ENCODE peak calls at places on chromosomes 13 and 19, in five cellular contexts. One of them, this sample, is unnamed.

GRCh38 chr13:24074687-24075086 is 85.8 kb upstream of the SPATA13 start:
- DNase-seq in cardiac muscle cell: no peak
- DNase-seq in neural progenitor cell: no peak
- DNase-seq in heart right ventricle: no peak
- DNase-seq in thyroid gland: no peak
- DNase-seq in this sample: no peak

GRCh38 chr13:106450991-106451390 is 84.5 kb downstream of the EFNB2 start:
- DNase-seq in thyroid gland: no peak
- DNase-seq in cardiac muscle cell: no peak
- DNase-seq in neural progenitor cell: no peak
- DNase-seq in heart right ventricle: no peak
- DNase-seq in this sample: no peak

GRCh38 chr19:42176990-42177685 is 40.3 kb downstream of the DEDD2 start:
- DNase-seq in neural progenitor cell: peak; percentile 96
- DNase-seq in thyroid gland: peak; percentile 60
- DNase-seq in cardiac muscle cell: peak; percentile 80
- DNase-seq in heart right ventricle: peak; percentile 73
- DNase-seq in this sample: peak; percentile 80

GRCh38 chr19:45771331-45771933 is 2.4 kb upstream of the SIX5 start:
- DNase-seq in heart right ventricle: peak; percentile 31
- DNase-seq in thyroid gland: no peak
- DNase-seq in neural progenitor cell: no peak
- DNase-seq in cardiac muscle cell: no peak
- DNase-seq in this sample: no peak

GRCh38 chr19:53333071-53333465 is 481 bp upstream of the ZNF845 start:
- DNase-seq in thyroid gland: peak; percentile 44
- DNase-seq in neural progenitor cell: peak; percentile 76
- DNase-seq in cardiac muscle cell: no peak
- DNase-seq in heart right ventricle: peak; percentile 48
- DNase-seq in this sample: peak; percentile 66

GRCh38 chr13:40666905-40667621 is 622 bp upstream of the FOXO1 start:
- DNase-seq in neural progenitor cell: peak; percentile 84
- DNase-seq in thyroid gland: peak; percentile 49
- DNase-seq in heart right ventricle: peak; percentile 56
- DNase-seq in cardiac muscle cell: no peak
- DNase-seq in this sample: peak; percentile 87

GRCh38 chr19:45569619-45570421 is 14.8 kb downstream of the OPA3 start:
- DNase-seq in thyroid gland: peak; percentile 56
- DNase-seq in heart right ventricle: peak; percentile 73
- DNase-seq in neural progenitor cell: peak; percentile 80
- DNase-seq in cardiac muscle cell: peak; percentile 49
- DNase-seq in this sample: peak; percentile 67

GRCh38 chr13:64482373-64482772 is 2747.8 kb downstream of the PCDH9 start:
- DNase-seq in thyroid gland: no peak
- DNase-seq in cardiac muscle cell: no peak
- DNase-seq in neural progenitor cell: no peak
- DNase-seq in heart right ventricle: no peak
- DNase-seq in this sample: no peak

GRCh38 chr13:77267362-77267761 is 59.5 kb downstream of the MYCBP2 start:
- DNase-seq in heart right ventricle: no peak
- DNase-seq in neural progenitor cell: no peak
- DNase-seq in cardiac muscle cell: peak; percentile 6
- DNase-seq in thyroid gland: no peak
- DNase-seq in this sample: no peak

GRCh38 chr13:34020388-34020787 is 202.4 kb downstream of the RFC3 start:
- DNase-seq in thyroid gland: no peak
- DNase-seq in neural progenitor cell: no peak
- DNase-seq in heart right ventricle: no peak
- DNase-seq in cardiac muscle cell: no peak
- DNase-seq in this sample: no peak

GRCh38 chr19:7360393-7360984 is 11.8 kb downstream of the ARHGEF18 start:
- DNase-seq in heart right ventricle: no peak
- DNase-seq in cardiac muscle cell: peak; percentile 57
- DNase-seq in thyroid gland: no peak
- DNase-seq in neural progenitor cell: no peak
- DNase-seq in this sample: no peak

GRCh38 chr13:91922969-91923592 is 524.7 kb downstream of the GPC5 start:
- DNase-seq in heart right ventricle: no peak
- DNase-seq in neural progenitor cell: peak; percentile 25
- DNase-seq in cardiac muscle cell: peak; percentile 16
- DNase-seq in thyroid gland: no peak
- DNase-seq in this sample: no peak

GRCh38 chr19:4811328-4812131 is 20.0 kb downstream of the TICAM1 start:
- DNase-seq in thyroid gland: peak; percentile 79
- DNase-seq in heart right ventricle: peak; percentile 88
- DNase-seq in cardiac muscle cell: peak; percentile 77
- DNase-seq in neural progenitor cell: peak; percentile 72
- DNase-seq in this sample: peak; percentile 89

GRCh38 chr19:45440259-45440638 is 16.5 kb upstream of the ERCC1 start:
- DNase-seq in cardiac muscle cell: no peak
- DNase-seq in neural progenitor cell: no peak
- DNase-seq in heart right ventricle: no peak
- DNase-seq in thyroid gland: no peak
- DNase-seq in this sample: no peak

GRCh38 chr19:33866696-33867095 is 70.0 kb downstream of the KCTD15 start:
- DNase-seq in thyroid gland: no peak
- DNase-seq in heart right ventricle: no peak
- DNase-seq in cardiac muscle cell: no peak
- DNase-seq in neural progenitor cell: no peak
- DNase-seq in this sample: no peak

GRCh38 chr13:46672338-46673090 is 119.5 kb downstream of the LRCH1 start:
- DNase-seq in cardiac muscle cell: no peak
- DNase-seq in neural progenitor cell: no peak
- DNase-seq in thyroid gland: no peak
- DNase-seq in heart right ventricle: no peak
- DNase-seq in this sample: no peak

GRCh38 chr13:113147206-113147605 is 11.2 kb upstream of the PROZ start:
- DNase-seq in neural progenitor cell: no peak
- DNase-seq in cardiac muscle cell: no peak
- DNase-seq in heart right ventricle: no peak
- DNase-seq in thyroid gland: no peak
- DNase-seq in this sample: no peak

GRCh38 chr19:10252707-10253106 is 693 bp downstream of the MRPL4 start:
- DNase-seq in thyroid gland: no peak
- DNase-seq in heart right ventricle: no peak
- DNase-seq in neural progenitor cell: no peak
- DNase-seq in cardiac muscle cell: no peak
- DNase-seq in this sample: no peak

GRCh38 chr13:26465514-26465913 is 92.0 kb upstream of the WASF3 start:
- DNase-seq in cardiac muscle cell: peak; percentile 27
- DNase-seq in neural progenitor cell: no peak
- DNase-seq in heart right ventricle: peak; percentile 56
- DNase-seq in thyroid gland: no peak
- DNase-seq in this sample: no peak

GRCh38 chr19:10389863-10390262 is 9.5 kb upstream of the TYK2 start:
- DNase-seq in heart right ventricle: no peak
- DNase-seq in neural progenitor cell: peak; percentile 37
- DNase-seq in cardiac muscle cell: no peak
- DNase-seq in thyroid gland: no peak
- DNase-seq in this sample: no peak

GRCh38 chr13:25116044-25116443 is 20.1 kb downstream of the PABPC3 start:
- DNase-seq in cardiac muscle cell: no peak
- DNase-seq in neural progenitor cell: no peak
- DNase-seq in thyroid gland: no peak
- DNase-seq in heart right ventricle: no peak
- DNase-seq in this sample: no peak

GRCh38 chr13:25111557-25111956 is 15.6 kb downstream of the PABPC3 start:
- DNase-seq in neural progenitor cell: no peak
- DNase-seq in thyroid gland: no peak
- DNase-seq in heart right ventricle: no peak
- DNase-seq in cardiac muscle cell: no peak
- DNase-seq in this sample: no peak

GRCh38 chr13:25112856-25113255 is 16.9 kb downstream of the PABPC3 start:
- DNase-seq in thyroid gland: no peak
- DNase-seq in heart right ventricle: no peak
- DNase-seq in cardiac muscle cell: no peak
- DNase-seq in neural progenitor cell: no peak
- DNase-seq in this sample: no peak

GRCh38 chr13:25117312-25117711 is 21.4 kb downstream of the PABPC3 start:
- DNase-seq in cardiac muscle cell: no peak
- DNase-seq in thyroid gland: no peak
- DNase-seq in heart right ventricle: no peak
- DNase-seq in neural progenitor cell: no peak
- DNase-seq in this sample: no peak

DNA sequence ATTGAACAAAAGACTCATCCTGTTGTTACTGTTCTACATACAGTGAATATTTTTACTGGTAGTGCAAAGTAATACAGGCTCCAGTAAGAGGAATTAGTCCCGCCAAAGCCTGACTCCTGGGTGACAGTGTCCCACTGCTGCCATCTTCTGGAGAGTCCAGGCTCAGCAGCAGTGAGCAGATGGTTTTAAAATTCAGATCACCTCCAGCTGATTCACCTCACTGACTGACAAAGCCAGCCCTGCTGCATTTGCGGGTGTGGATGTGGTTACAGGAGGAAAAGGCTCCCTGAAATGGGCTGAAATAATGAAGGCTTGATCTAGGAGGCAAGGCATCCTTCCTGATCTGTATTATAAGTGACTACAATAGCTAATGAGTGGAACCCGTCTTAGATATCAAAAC is 18.3 kb downstream of the PABPC3 start:
- DNase-seq in thyroid gland: peak; percentile 80
- DNase-seq in neural progenitor cell: peak; percentile 83
- DNase-seq in cardiac muscle cell: peak; percentile 82
- DNase-seq in heart right ventricle: peak; percentile 37
- DNase-seq in this sample: no peak
- TF ChIP-seq CTCF in thyroid gland: peak; percentile 70
- TF ChIP-seq CTCF in neural progenitor cell: peak; percentile 84
- TF ChIP-seq CTCF in cardiac muscle cell: peak; percentile 90
- TF ChIP-seq CTCF in heart right ventricle: peak; percentile 79
- TF ChIP-seq CTCF in this sample: peak; percentile 76

GRCh38 chr13:111217661-111218060 is 102.6 kb downstream of the ARHGEF7 start:
- DNase-seq in cardiac muscle cell: no peak
- DNase-seq in thyroid gland: no peak
- DNase-seq in neural progenitor cell: no peak
- DNase-seq in heart right ventricle: no peak
- DNase-seq in this sample: peak; percentile 75

GRCh38 chr13:111216166-111216960 is 101.3 kb downstream of the ARHGEF7 start:
- DNase-seq in neural progenitor cell: peak; percentile 76
- DNase-seq in thyroid gland: peak; percentile 49
- DNase-seq in cardiac muscle cell: peak; percentile 38
- DNase-seq in heart right ventricle: no peak
- DNase-seq in this sample: no peak

GRCh38 chr13:111213964-111214726 is 99.0 kb downstream of the ARHGEF7 start:
- DNase-seq in neural progenitor cell: no peak
- DNase-seq in thyroid gland: peak; percentile 48
- DNase-seq in cardiac muscle cell: no peak
- DNase-seq in heart right ventricle: no peak
- DNase-seq in this sample: peak; percentile 55

GRCh38 chr13:111212517-111212873 is 97.4 kb downstream of the ARHGEF7 start:
- DNase-seq in neural progenitor cell: no peak
- DNase-seq in heart right ventricle: no peak
- DNase-seq in thyroid gland: no peak
- DNase-seq in cardiac muscle cell: no peak
- DNase-seq in this sample: no peak

GRCh38 chr13:111215081-111216047 is 100.3 kb downstream of the ARHGEF7 start:
- DNase-seq in cardiac muscle cell: no peak
- DNase-seq in heart right ventricle: no peak
- DNase-seq in thyroid gland: peak; percentile 32
- DNase-seq in neural progenitor cell: peak; percentile 65
- DNase-seq in this sample: no peak
- H3K4me1 ChIP-seq in cardiac muscle cell: peaks cover 27% of the 10 kb centered on the region
- H3K4me1 ChIP-seq in heart right ventricle: peaks cover 84% of the 10 kb centered on the region
- H3K4me1 ChIP-seq in thyroid gland: peaks cover 32% of the 10 kb centered on the region
- H3K4me1 ChIP-seq in neural progenitor cell: peaks cover 46% of the 10 kb centered on the region
- H3K4me1 ChIP-seq in this sample: peaks cover 72% of the 10 kb centered on the region

DNA sequence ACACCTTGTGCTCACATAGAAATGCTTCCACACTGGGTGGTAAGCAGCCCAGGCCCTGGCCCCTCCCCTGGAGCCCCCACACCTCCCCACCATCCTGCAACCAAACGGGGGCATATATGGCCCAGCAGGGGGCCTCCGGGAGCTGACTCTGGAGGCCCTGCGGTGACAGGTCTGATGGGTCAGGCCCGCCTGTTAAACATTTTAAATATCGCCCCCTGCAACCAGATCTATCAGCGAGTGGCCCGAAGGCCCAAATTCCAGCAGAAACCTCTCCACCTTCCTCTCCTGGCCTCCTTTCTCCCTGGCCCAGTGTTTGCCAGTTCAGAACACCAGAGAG is 48.0 kb upstream of the KATNAL1 start:
- DNase-seq in thyroid gland: no peak
- DNase-seq in neural progenitor cell: peak; percentile 34
- DNase-seq in cardiac muscle cell: no peak
- DNase-seq in heart right ventricle: peak; percentile 37
- DNase-seq in this sample: peak; percentile 67
- TF ChIP-seq CTCF in thyroid gland: no peak
- TF ChIP-seq CTCF in neural progenitor cell: no peak
- TF ChIP-seq CTCF in cardiac muscle cell: peak; percentile 32
- TF ChIP-seq CTCF in heart right ventricle: peak; percentile 51
- TF ChIP-seq CTCF in this sample: peak; percentile 57

GRCh38 chr19:18470787-18471186 is 32.9 kb upstream of the ISYNA1 start:
- DNase-seq in heart right ventricle: no peak
- DNase-seq in thyroid gland: no peak
- DNase-seq in cardiac muscle cell: no peak
- DNase-seq in neural progenitor cell: no peak
- DNase-seq in this sample: no peak

GRCh38 chr19:18468930-18469244 is 31.0 kb upstream of the ISYNA1 start:
- DNase-seq in heart right ventricle: no peak
- DNase-seq in thyroid gland: no peak
- DNase-seq in cardiac muscle cell: no peak
- DNase-seq in neural progenitor cell: no peak
- DNase-seq in this sample: no peak

GRCh38 chr19:18468517-18468916 is 30.6 kb upstream of the ISYNA1 start:
- DNase-seq in heart right ventricle: no peak
- DNase-seq in neural progenitor cell: no peak
- DNase-seq in thyroid gland: no peak
- DNase-seq in cardiac muscle cell: no peak
- DNase-seq in this sample: no peak

GRCh38 chr19:18470153-18470552 is 32.2 kb upstream of the ISYNA1 start:
- DNase-seq in neural progenitor cell: peak; percentile 86
- DNase-seq in heart right ventricle: peak; percentile 43
- DNase-seq in thyroid gland: no peak
- DNase-seq in cardiac muscle cell: no peak
- DNase-seq in this sample: no peak

DNA sequence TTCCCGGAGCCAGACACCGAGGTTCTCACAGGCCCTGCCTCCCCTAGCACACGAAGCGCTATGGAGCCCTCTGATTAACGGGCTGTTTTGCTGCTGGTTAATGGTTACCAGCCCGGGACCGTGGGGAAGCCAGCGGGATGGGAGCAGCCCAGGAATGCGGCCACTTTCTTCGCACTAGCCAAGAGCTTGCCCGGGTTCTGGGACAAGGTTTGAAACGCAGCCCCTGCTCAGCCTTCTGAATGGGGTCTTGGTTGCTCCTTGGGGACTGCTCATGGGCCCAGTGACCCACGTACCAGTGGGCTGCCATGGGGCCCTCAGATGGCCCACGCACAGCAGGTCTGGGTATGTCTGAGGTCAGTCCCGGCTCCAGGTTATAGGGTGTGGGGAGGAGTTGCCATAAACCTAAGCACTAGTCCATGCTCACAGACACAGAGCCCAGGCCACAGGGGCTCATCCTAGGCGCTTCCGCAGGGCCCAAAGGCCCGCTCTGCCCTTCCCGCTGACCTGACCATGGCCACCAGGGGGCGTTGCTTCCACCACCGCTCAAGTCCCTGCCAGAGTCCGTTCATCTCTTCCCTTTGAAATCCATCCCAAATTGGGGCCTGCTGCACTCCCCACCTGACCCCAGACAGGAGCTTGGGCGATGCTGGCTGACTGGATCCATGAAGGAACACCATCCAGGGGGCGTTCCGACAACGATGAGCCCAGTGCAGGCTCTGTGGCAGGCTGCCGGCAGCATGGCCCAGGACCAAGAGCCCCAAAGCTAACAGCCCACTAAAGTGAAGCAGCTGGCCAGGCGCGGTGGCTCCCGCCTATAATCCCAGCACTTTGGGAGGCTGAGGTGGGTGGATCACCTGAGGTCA is 31.5 kb upstream of the ISYNA1 start:
- DNase-seq in neural progenitor cell: peak; percentile 82
- DNase-seq in thyroid gland: peak; percentile 47
- DNase-seq in cardiac muscle cell: peak; percentile 80
- DNase-seq in heart right ventricle: peak; percentile 76
- DNase-seq in this sample: peak; percentile 77
- H3K4me1 ChIP-seq in neural progenitor cell: no peaks in the 10 kb centered on the region
- H3K4me1 ChIP-seq in thyroid gland: peaks cover 40% of the 10 kb centered on the region
- H3K4me1 ChIP-seq in cardiac muscle cell: no peaks in the 10 kb centered on the region
- H3K4me1 ChIP-seq in heart right ventricle: peaks cover 62% of the 10 kb centered on the region
- H3K4me1 ChIP-seq in this sample: peaks cover 58% of the 10 kb centered on the region